ENCODE peak calls at places on chromosome 12, in six cellular contexts. B is A549; O is right cardiac atrium; R is OCI-LY7; J is CD8-positive, alpha-beta T cell; W is right lobe of liver. Q is an unnamed sample. For H3K4me1, the result is how much of the 10 kb centered on the place peaks cover.

GRCh38 chr12:39619316-39619659 is 315 bp downstream of the ABCD2 start:
- DNase-seq in B (no peak), R (peak), J (no peak), O (peak), W (no peak), Q (no peak)

GRCh38 chr12:131087991-131088700 is 134.4 kb downstream of the ADGRD1 start:
- DNase-seq in O (peak), W (peak), R (no peak), B (no peak), J (no peak), Q (no peak)

GRCh38 chr12:95322335-95322734 is 104.7 kb downstream of the VEZT start:
- DNase-seq in J (no peak), O (no peak), B (no peak), W (no peak), R (no peak), Q (no peak)

GRCh38 chr12:2354151-2354991 is 301.6 kb downstream of the CACNA1C start:
- DNase-seq in O (no peak), B (no peak), R (peak), J (no peak), W (no peak), Q (peak)

GRCh38 chr12:6057693-6058092 is 66.8 kb downstream of the VWF start:
- DNase-seq in W (peak), J (no peak), O (no peak), R (no peak), B (no peak), Q (no peak)

GRCh38 chr12:116783503-116784237 is 45.6 kb downstream of the RNFT2 start:
- DNase-seq in J (no peak), O (no peak), R (no peak), B (no peak), W (no peak), Q (no peak)

GRCh38 chr12:108004368-108004767 is 124.7 kb upstream of the WSCD2 start:
- DNase-seq in W (no peak), O (no peak), B (no peak), J (no peak), R (peak), Q (no peak)

GRCh38 chr12:25755681-25756260 is 202.7 kb upstream of the LMNTD1 start:
- DNase-seq in J (no peak), W (no peak), O (no peak), R (no peak), B (no peak), Q (no peak)

GRCh38 chr12:113525066-113525465 is 53.4 kb upstream of the LHX5 start:
- DNase-seq in O (no peak), B (no peak), W (no peak), R (no peak), J (no peak), Q (no peak)

GRCh38 chr12:84911331-84912190 is 1.0 kb downstream of the SLC6A15 start:
- DNase-seq in B (peak), R (no peak), O (peak), J (no peak), W (no peak), Q (no peak)

GRCh38 chr12:19186722-19187661 is 57.5 kb downstream of the PLEKHA5 start:
- DNase-seq in O (no peak), R (peak), W (peak), B (peak), J (no peak), Q (no peak)

GRCh38 chr12:117261267-117261666 is 71.0 kb upstream of the FBXO21 start:
- DNase-seq in R (no peak), J (no peak), O (no peak), W (no peak), B (no peak), Q (no peak)

GRCh38 chr12:5745251-5745888 is 199.7 kb downstream of the ANO2 start:
- DNase-seq in J (peak), W (peak), B (peak), O (peak), R (peak), Q (peak)

GRCh38 chr12:12436831-12437345 is 80.0 kb downstream of the BORCS5 start:
- DNase-seq in B (no peak), W (no peak), O (no peak), J (no peak), R (no peak), Q (no peak)

GRCh38 chr12:109888179-109889020 is 8.1 kb upstream of the GLTP start:
- DNase-seq in O (no peak), R (peak), W (no peak), B (peak), J (peak), Q (no peak)

GRCh38 chr12:6116481-6117021 is 7.9 kb downstream of the VWF start:
- DNase-seq in W (peak), J (no peak), R (no peak), B (no peak), O (peak), Q (no peak)

GRCh38 chr12:18084080-18084479 is 5.9 kb downstream of the RERGL start:
- DNase-seq in R (no peak), W (no peak), B (no peak), O (no peak), J (no peak), Q (no peak)

GRCh38 chr12:122148657-122149056 is 25.4 kb downstream of the IL31 start:
- DNase-seq in O (no peak), B (no peak), J (no peak), R (no peak), W (no peak), Q (no peak)

GRCh38 chr12:114682920-114683708 is 861 bp downstream of the TBX3 start:
- DNase-seq in O (peak), J (no peak), B (peak), R (no peak), W (no peak), Q (no peak)

GRCh38 chr12:46677749-46678148 is 148.0 kb downstream of the SLC38A4 start:
- DNase-seq in R (no peak), B (peak), J (no peak), O (no peak), W (no peak), Q (no peak)

GRCh38 chr12:75390156-75390898 is 562 bp upstream of the GLIPR1L2 start:
- DNase-seq in J (no peak), B (no peak), R (no peak), W (no peak), O (no peak), Q (no peak)

DNA sequence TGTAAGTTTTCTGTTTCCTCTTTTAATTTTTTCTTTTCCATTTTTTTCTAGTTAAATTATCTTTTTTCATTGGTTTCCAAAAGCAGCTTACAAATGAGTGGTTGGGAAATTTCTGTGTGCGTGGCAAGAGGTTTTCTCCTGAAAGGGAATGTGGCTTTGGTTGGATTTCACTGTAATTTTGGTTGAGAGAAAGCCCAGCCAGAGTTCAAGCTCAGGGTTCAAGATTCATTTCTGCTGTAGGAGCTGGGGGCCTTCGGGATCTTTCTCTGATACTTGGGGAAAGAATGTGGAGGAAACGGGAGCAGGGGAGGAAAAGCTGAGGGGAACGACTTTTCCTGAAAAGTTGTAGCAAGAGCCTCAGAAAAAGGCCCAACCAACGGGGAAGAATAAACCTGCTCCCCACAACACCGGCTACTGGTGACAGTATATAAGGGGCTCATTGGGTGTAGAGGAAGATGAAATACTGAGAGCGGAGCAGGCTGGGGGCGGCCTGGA is 1.8 kb downstream of the HOXC10 start:
- DNase-seq in R (no peak), B (no peak), O (no peak), W (no peak), J (no peak), Q (no peak)
- H3K4me1 ChIP-seq in R (under half), B (under half), O (under half), W (under half), J (under half), Q (under half)

DNA sequence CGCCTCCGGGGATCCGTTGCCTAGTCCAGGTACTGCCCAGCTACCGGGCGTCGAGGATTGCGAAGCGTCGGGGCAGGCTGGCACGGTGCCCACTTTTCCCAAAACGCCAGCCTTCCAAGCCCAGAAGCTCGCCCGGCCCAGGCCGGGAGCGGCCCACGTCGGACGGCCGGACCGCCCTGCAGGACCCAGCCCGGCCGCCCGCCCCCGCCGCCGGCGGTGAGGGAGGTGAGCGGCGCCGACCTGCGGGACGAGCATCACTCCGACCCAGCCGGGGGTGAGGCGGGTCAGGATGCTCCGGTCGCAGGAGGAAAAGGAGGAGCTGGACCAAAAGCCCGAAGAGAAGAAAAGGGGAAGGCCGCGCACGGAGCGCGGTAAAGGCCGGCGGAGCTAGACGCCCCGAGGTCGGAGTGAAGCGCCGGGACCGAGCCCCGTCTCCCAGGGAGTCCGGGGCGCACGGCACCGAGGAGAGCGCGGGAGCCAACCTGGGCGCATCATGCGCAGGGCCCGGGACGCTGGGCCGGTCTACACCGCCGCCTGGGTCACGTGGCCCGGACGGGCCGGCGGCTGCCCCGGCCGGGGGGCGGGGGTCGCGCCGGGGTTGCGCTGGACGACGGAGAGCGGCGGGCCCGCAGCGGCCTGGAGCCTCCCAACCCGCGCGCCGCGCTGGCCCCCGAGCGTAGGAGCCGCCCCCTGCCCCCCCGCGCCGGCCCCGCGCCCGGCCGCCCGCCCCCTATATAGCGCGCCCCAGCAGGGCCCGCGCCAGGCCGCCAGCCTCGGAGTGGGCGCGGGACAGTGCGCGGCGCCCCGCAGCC is at the start of gene AQP5:
- DNase-seq in W (no peak), R (no peak), O (peak), J (no peak), B (no peak), Q (no peak)
- H3K4me3 ChIP-seq in W (no peak), R (no peak), O (peak), J (no peak), B (no peak), Q (no peak)

DNA sequence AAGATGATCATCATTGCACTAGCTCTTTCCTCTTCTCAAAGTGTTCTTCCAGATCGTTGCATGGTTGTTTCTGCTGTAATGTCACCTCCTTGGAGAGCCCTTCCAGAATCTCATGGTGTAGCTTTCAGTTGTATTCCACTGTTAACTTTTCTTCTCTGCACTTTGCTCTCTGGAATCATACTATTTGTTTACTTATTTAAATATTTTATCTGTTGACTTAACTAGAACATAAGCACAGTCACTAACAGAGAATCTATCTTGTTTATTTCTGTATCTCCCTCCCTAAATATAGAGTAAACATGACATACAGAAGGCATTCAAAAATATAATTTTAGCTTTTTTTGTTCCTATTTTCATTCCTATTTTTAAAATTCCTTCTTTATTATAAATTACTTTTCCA is 11.8 kb downstream of the LIN7A start:
- DNase-seq in R (no peak), O (no peak), B (no peak), J (no peak), W (no peak), Q (no peak)
- H3K4me1 ChIP-seq in R (under half), O (under half), B (under half), J (under half), W (under half), Q (under half)

GRCh38 chr12:15883536-15883935 is 1.3 kb downstream of the STRAP start:
- DNase-seq in R (peak), W (no peak), B (no peak), O (no peak), J (no peak), Q (no peak)
- H3K4me3 ChIP-seq in R (peak), W (peak), B (peak), O (peak), J (peak), Q (peak)

GRCh38 chr12:88921434-88921833 is 341.2 kb upstream of the KITLG start:
- DNase-seq in B (no peak), J (no peak), W (no peak), R (no peak), O (no peak), Q (no peak)

GRCh38 chr12:88924162-88924561 is 343.9 kb upstream of the KITLG start:
- DNase-seq in O (no peak), B (no peak), R (no peak), J (no peak), W (no peak), Q (peak)

GRCh38 chr12:88922816-88923215 is 342.5 kb upstream of the KITLG start:
- DNase-seq in J (no peak), O (no peak), R (no peak), B (no peak), W (no peak), Q (no peak)

GRCh38 chr12:88923631-88924030 is 343.4 kb upstream of the KITLG start:
- DNase-seq in O (no peak), R (no peak), B (no peak), W (no peak), J (no peak), Q (peak)

GRCh38 chr12:88921890-88922532 is 341.7 kb upstream of the KITLG start:
- DNase-seq in W (no peak), J (no peak), R (no peak), B (no peak), O (no peak), Q (no peak)
- H3K4me1 ChIP-seq in W (under half), J (under half), R (under half), B (under half), O (under half), Q (under half)

DNA sequence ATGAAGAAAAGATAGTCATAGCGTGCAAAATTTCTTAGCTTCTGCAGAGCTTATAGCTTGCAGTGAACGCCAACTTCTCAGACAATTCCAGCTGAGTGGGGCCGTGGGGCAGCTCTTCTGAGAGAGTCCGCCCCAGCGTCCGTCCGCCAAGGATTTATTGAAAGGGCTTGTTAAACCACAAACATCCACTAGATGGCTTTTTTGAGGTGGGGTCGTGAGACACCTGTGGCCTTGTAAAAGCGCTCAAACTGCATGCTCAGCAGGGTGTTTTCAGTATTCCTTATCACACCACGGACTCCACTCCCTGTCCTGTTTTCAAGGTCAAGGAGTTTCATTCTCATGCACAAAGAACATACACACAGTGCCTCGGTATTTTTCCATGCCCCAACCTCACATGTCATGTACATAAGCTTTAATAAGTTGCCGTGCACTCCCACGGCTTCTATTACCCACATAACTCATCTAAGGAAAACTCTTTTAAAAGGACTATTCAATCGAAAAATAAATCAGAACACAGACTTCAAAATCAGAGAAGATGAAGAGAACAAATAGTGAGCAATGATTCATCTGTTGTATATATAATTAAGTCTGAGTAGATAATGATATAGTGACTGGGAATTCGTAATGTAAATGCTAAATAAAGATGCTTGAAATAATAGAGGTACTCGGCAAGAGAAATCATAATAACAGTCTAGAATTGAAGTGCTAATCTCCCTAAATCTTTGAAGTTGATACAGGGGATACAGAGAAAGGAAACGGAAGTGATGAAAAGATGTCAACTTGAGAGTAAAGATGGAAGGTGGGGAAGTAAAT is 46.7 kb downstream of the WBP11 start:
- DNase-seq in R (no peak), W (no peak), O (peak), B (no peak), J (no peak), Q (no peak)
- H3K4me3 ChIP-seq in R (no peak), W (no peak), O (no peak), B (no peak), J (no peak), Q (no peak)

GRCh38 chr12:120693848-120694247 is 6.9 kb downstream of the MLEC start:
- DNase-seq in B (no peak), R (no peak), J (no peak), O (no peak), W (no peak), Q (no peak)
- H3K4me1 ChIP-seq in B (half or more), R (under half), J (under half), O (under half), W (under half), Q (half or more)

GRCh38 chr12:51825216-51825615 is 23.3 kb downstream of the FIGNL2 start:
- DNase-seq in R (no peak), W (no peak), J (no peak), O (no peak), B (no peak), Q (no peak)

GRCh38 chr12:51828951-51829581 is 19.5 kb downstream of the FIGNL2 start:
- DNase-seq in B (no peak), W (no peak), R (no peak), O (no peak), J (no peak), Q (no peak)

GRCh38 chr12:51829641-51830040 is 18.9 kb downstream of the FIGNL2 start:
- DNase-seq in O (no peak), J (no peak), B (no peak), W (no peak), R (no peak), Q (no peak)

GRCh38 chr12:51826881-51827280 is 21.6 kb downstream of the FIGNL2 start:
- DNase-seq in R (no peak), W (no peak), O (no peak), B (no peak), J (no peak), Q (no peak)

DNA sequence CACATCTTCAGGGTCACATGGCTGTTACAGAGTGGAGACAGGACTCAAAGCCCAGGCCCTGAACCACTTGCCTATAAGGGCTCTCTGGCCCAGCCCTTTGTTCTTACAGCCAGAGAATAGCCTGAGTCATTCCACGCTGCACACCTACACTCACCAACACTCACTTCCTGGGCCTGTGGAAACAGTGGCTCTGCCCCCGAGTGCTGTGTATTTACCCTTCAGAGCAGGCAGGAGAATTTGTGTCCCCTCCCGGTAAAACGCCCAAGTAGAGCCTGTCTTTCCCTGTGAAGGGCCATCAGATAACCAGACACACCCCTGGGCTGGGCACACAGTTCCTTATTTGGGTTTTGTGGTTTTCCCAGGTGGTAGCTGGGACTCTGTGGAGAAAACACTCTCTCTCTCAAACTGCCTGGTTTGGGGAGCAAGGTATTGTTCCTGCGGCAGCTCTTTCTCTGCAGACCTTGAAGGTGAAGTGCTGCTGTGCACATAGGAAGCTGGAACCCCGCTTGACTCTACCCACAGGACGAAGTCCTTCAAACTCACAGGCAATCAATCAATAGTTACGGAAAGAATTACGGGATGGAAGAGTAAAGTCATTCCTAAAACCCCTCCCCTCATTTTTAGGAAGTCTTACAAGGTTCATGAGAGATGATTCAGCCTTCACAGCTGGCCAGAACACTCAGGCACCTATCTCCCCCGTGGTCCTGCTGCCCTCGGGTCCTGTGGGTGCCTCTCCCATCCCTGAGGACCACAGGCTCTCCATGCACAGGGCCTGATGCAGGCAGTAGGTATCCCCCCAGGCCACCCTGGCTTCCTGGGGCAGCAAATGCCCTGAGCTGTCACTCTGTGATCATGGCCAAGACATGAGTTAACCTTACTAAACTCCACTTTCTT is 20.3 kb downstream of the FIGNL2 start:
- DNase-seq in R (no peak), W (no peak), B (no peak), J (no peak), O (no peak), Q (no peak)
- H3K4me3 ChIP-seq in R (no peak), W (no peak), B (no peak), J (no peak), O (no peak), Q (no peak)